ENCODE peak calls at places on chromosomes 7 and 10, in five cellular contexts. O is activated CD4-positive, alpha-beta T cell treated with anti-CD3 and anti-CD28 coated beads, Interleukin-2, amount 50 U/mL, for 24 hours; I is LoVo; Y is SK-N-SH; J is HT1080. T is an unnamed sample.

GRCh38 chr10:103983367-103983911 is 16.5 kb downstream of the SLK start:
- DNase-seq in O (no peak), I (no peak), Y (no peak), J (peak; percentile 48), T (no peak)

GRCh38 chr7:1432411-1433082 is 26.7 kb downstream of the MICALL2 start:
- DNase-seq in O (peak; percentile 77), I (peak; percentile 74), Y (peak; percentile 94), J (peak; percentile 30), T (peak; percentile 90)

GRCh38 chr10:71608863-71609768 is 110.5 kb downstream of the C10orf105 start:
- DNase-seq in O (peak; percentile 28), I (peak; percentile 68), Y (peak; percentile 83), J (peak; percentile 40), T (peak; percentile 80)

GRCh38 chr10:43304687-43305333 is 37.9 kb upstream of the RASGEF1A start:
- DNase-seq in O (peak; percentile 35), I (peak; percentile 22), Y (peak; percentile 62), J (no peak), T (peak; percentile 45)

GRCh38 chr7:150660939-150661613 is 24.4 kb upstream of the GIMAP2 start:
- DNase-seq in O (no peak), I (no peak), Y (no peak), J (no peak), T (no peak)

GRCh38 chr10:3512263-3512662 is 272.7 kb downstream of the KLF6 start:
- DNase-seq in O (no peak), I (no peak), Y (no peak), J (no peak), T (no peak)

GRCh38 chr10:94630017-94630688 is 53.4 kb upstream of the CYP2C18 start:
- DNase-seq in O (no peak), I (peak; percentile 40), Y (peak; percentile 23), J (no peak), T (no peak)

GRCh38 chr10:3330687-3331086 is 158.1 kb upstream of the PITRM1 start:
- DNase-seq in O (no peak), I (no peak), Y (no peak), J (peak; percentile 41), T (peak; percentile 9)

GRCh38 chr7:36474283-36475010 is 84.8 kb downstream of the ANLN start:
- DNase-seq in O (no peak), I (no peak), Y (no peak), J (peak; percentile 85), T (no peak)

GRCh38 chr10:26517141-26517890 is 79.2 kb downstream of the APBB1IP start:
- DNase-seq in O (no peak), I (no peak), Y (no peak), J (no peak), T (no peak)

GRCh38 chr10:5292196-5292735 is 72.5 kb upstream of the UCN3 start:
- DNase-seq in O (peak; percentile 26), I (peak; percentile 12), Y (no peak), J (no peak), T (no peak)

GRCh38 chr7:118372530-118372929 is 148.0 kb downstream of the ANKRD7 start:
- DNase-seq in O (no peak), I (no peak), Y (no peak), J (peak; percentile 44), T (no peak)

GRCh38 chr7:36951257-36951697 is 227.0 kb upstream of the AOAH start:
- DNase-seq in O (no peak), I (no peak), Y (no peak), J (no peak), T (no peak)

GRCh38 chr7:84837405-84837804 is 349.5 kb downstream of the SEMA3D start:
- DNase-seq in O (no peak), I (no peak), Y (no peak), J (no peak), T (no peak)

GRCh38 chr7:133230591-133231194 is 22.2 kb upstream of the EXOC4 start:
- DNase-seq in O (peak; percentile 19), I (peak; percentile 54), Y (peak; percentile 52), J (peak; percentile 42), T (peak; percentile 61)